ENCODE peak calls at places on chromosomes 11 and 22, in five cellular contexts. Y, R, G, V and N are unnamed samples.
A peak's percentile ranks its signal among the peaks of the same experiment; 100 is the strongest.

GRCh38 chr11:823441-824291 is 4.1 kb upstream of the CRACR2B start:
- DNase-seq in Y (no peak), R (no peak), V (peak; percentile 58), G (no peak), N (no peak)

GRCh38 chr22:46696225-46696518 is 41.9 kb downstream of the CERK start:
- DNase-seq in V (peak; percentile 81), G (no peak), R (peak; percentile 39), Y (no peak), N (no peak)

GRCh38 chr11:95984035-95984434 is 60.1 kb upstream of the MTMR2 start:
- DNase-seq in V (no peak), G (no peak), Y (no peak), R (no peak), N (no peak)

GRCh38 chr11:11988862-11989261 is 19.6 kb downstream of the DKK3 start:
- DNase-seq in Y (no peak), V (no peak), R (no peak), G (no peak), N (no peak)

GRCh38 chr11:73995731-73996130 is 13.1 kb upstream of the UCP2 start:
- DNase-seq in V (no peak), R (no peak), Y (no peak), G (no peak), N (no peak)

GRCh38 chr11:26649884-26650283 is 72.0 kb downstream of the SLC5A12 start:
- DNase-seq in G (no peak), V (peak; percentile 59), R (no peak), Y (peak; percentile 37), N (peak; percentile 7)

GRCh38 chr11:39617971-39618370 is 1841.5 kb downstream of the LRRC4C start:
- DNase-seq in G (no peak), V (no peak), R (no peak), Y (no peak), N (no peak)

GRCh38 chr11:112525270-112525669 is 264.6 kb upstream of the PLET1 start:
- DNase-seq in Y (peak; percentile 53), V (no peak), R (peak; percentile 60), G (no peak), N (no peak)

GRCh38 chr11:76225122-76225584 is 18.9 kb upstream of the WNT11 start:
- DNase-seq in V (no peak), G (no peak), R (no peak), Y (peak; percentile 52), N (no peak)

GRCh38 chr11:36222755-36223635 is 66.2 kb downstream of the COMMD9 start:
- DNase-seq in R (no peak), V (no peak), G (no peak), Y (no peak), N (no peak)

GRCh38 chr22:23105919-23106853 is 35.6 kb downstream of the RSPH14 start:
- DNase-seq in Y (no peak), R (no peak), G (no peak), V (no peak), N (no peak)

GRCh38 chr11:134574947-134575346 is 162.9 kb upstream of the B3GAT1 start:
- DNase-seq in R (no peak), G (no peak), Y (no peak), V (no peak), N (no peak)

GRCh38 chr11:26849009-26849408 is 127.1 kb upstream of the SLC5A12 start:
- DNase-seq in Y (peak; percentile 49), R (peak; percentile 55), V (no peak), G (no peak), N (no peak)

GRCh38 chr22:47065756-47066615 is 303.5 kb downstream of the TBC1D22A start:
- DNase-seq in G (no peak), Y (no peak), R (no peak), V (no peak), N (no peak)

GRCh38 chr11:92552942-92553341 is 328.3 kb downstream of the FAT3 start:
- DNase-seq in R (no peak), V (no peak), Y (no peak), G (no peak), N (no peak)